ENCODE peak calls at places on chromosome 9, in ten cellular contexts. N is spleen, T is right lobe of liver, U is breast epithelium, X is HCT116, V is body of pancreas, D is IMR-90, H is ovary, R is suprapubic skin, O is tibial nerve. Y is an unnamed sample.

GRCh38 chr9:121261107-121261460 is 6.9 kb upstream of the GSN start:
- DNase-seq in N (no peak), T (no peak), U (no peak), X (no peak), V (no peak), D (no peak), H (no peak), R (no peak), O (no peak), Y (no peak)

GRCh38 chr9:126144617-126145456 is 181.8 kb upstream of the MVB12B start:
- DNase-seq in N (peak), T (peak), U (no peak), X (no peak), V (no peak), D (no peak), H (peak), R (no peak), O (no peak), Y (no peak)

GRCh38 chr9:123749580-123750202 is 180.2 kb downstream of the DENND1A start:
- DNase-seq in N (no peak), T (no peak), U (no peak), X (no peak), V (no peak), D (peak), H (no peak), R (no peak), O (no peak), Y (no peak)

GRCh38 chr9:134630861-134631260 is 10.7 kb upstream of the COL5A1 start:
- DNase-seq in N (peak), T (peak), U (no peak), X (no peak), V (peak), D (no peak), H (no peak), R (peak), O (no peak), Y (peak)

GRCh38 chr9:107106416-107106815 is 176.7 kb upstream of the RAD23B start:
- DNase-seq in N (no peak), T (no peak), U (no peak), X (no peak), V (no peak), D (no peak), H (no peak), R (no peak), O (no peak), Y (no peak)

GRCh38 chr9:69023650-69024049 is 9.7 kb upstream of the PRKACG start:
- DNase-seq in N (no peak), T (no peak), U (no peak), X (no peak), V (peak), D (no peak), H (no peak), R (no peak), O (no peak), Y (no peak)

GRCh38 chr9:86614871-86615849 is 260.9 kb upstream of the TUT7 start:
- DNase-seq in N (no peak), T (no peak), U (peak), X (no peak), V (peak), D (peak), H (no peak), R (no peak), O (peak), Y (no peak)

GRCh38 chr9:132670816-132671371 is 630 bp downstream of the GTF3C4 start:
- DNase-seq in N (peak), T (no peak), U (no peak), X (no peak), V (no peak), D (peak), H (no peak), R (peak), O (no peak), Y (peak)

GRCh38 chr9:106920701-106921283 is 57.8 kb downstream of the ZNF462 start:
- DNase-seq in N (no peak), T (no peak), U (no peak), X (peak), V (no peak), D (peak), H (peak), R (no peak), O (no peak), Y (no peak)

GRCh38 chr9:87346061-87346665 is 151.5 kb upstream of the DAPK1 start:
- DNase-seq in N (no peak), T (no peak), U (no peak), X (no peak), V (no peak), D (no peak), H (no peak), R (no peak), O (no peak), Y (no peak)

GRCh38 chr9:100413839-100414420 is 13.0 kb upstream of the MSANTD3 start:
- DNase-seq in N (no peak), T (no peak), U (no peak), X (no peak), V (no peak), D (no peak), H (no peak), R (no peak), O (no peak), Y (no peak)

DNA sequence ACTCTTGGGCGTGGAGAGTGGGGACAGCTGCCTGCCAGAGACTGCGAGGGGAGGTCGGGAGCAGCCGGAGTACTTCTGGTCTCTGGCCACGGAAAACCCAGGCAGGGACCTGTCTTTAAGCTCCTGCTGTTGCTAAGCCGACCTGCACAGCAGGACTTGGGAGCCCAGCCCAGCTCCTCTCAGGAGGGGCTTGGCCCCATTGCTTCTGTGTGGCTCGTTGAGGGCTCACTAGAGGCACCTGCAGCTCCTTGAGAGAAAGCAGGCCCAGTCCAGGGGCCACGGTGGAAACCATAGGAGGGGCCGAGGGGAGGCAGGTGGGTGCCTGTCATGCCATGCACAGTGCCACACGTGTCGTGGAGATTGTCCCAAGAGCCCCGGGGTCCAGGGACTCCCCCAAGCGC is 3.3 kb upstream of the LCN2 start:
- DNase-seq in N (peak), T (no peak), U (no peak), X (no peak), V (no peak), D (no peak), H (no peak), R (no peak), O (no peak), Y (no peak)
- H3K4me3 ChIP-seq in N (no peak), T (no peak), U (no peak), X (no peak), V (no peak), D (no peak), H (no peak), R (no peak), O (no peak), Y (no peak)

GRCh38 chr9:575139-575538 is 266.4 kb upstream of the DMRT1 start:
- DNase-seq in N (no peak), T (no peak), U (no peak), X (no peak), V (no peak), D (no peak), H (no peak), R (no peak), O (no peak), Y (no peak)

GRCh38 chr9:582775-583174 is 258.7 kb upstream of the DMRT1 start:
- DNase-seq in N (no peak), T (no peak), U (no peak), X (no peak), V (no peak), D (no peak), H (no peak), R (no peak), O (no peak), Y (no peak)

GRCh38 chr9:581673-582497 is 259.6 kb upstream of the DMRT1 start:
- DNase-seq in N (no peak), T (peak), U (no peak), X (peak), V (peak), D (no peak), H (no peak), R (no peak), O (no peak), Y (peak)

GRCh38 chr9:580652-581342 is 260.7 kb upstream of the DMRT1 start:
- DNase-seq in N (no peak), T (no peak), U (no peak), X (no peak), V (no peak), D (no peak), H (no peak), R (no peak), O (no peak), Y (no peak)
- TF ChIP-seq CTCF in N (no peak), T (no peak), U (no peak), X (no peak), V (no peak), D (no peak), H (no peak), R (no peak), O (no peak), Y (no peak)

GRCh38 chr9:122657527-122657926 is at the start of gene OR1B1:
- DNase-seq in N (no peak), T (no peak), U (no peak), X (no peak), V (no peak), D (no peak), H (no peak), R (no peak), O (no peak), Y (no peak)
- TF ChIP-seq POLR2A in N (no peak), T (no peak), U (no peak), X (no peak), V (no peak), D (no peak), H (no peak), R (no peak), O (no peak), Y (no peak)

GRCh38 chr9:32843295-32843694 is 60.0 kb downstream of the TMEM215 start:
- DNase-seq in N (no peak), T (no peak), U (no peak), X (no peak), V (no peak), D (no peak), H (no peak), R (no peak), O (no peak), Y (no peak)
- H3K4me3 ChIP-seq in N (no peak), T (no peak), U (no peak), X (no peak), V (no peak), D (no peak), H (no peak), R (no peak), O (no peak), Y (no peak)

GRCh38 chr9:75333624-75334023 is 245.3 kb downstream of the OSTF1 start:
- DNase-seq in N (no peak), T (no peak), U (no peak), X (no peak), V (no peak), D (no peak), H (no peak), R (no peak), O (no peak), Y (no peak)
- TF ChIP-seq CTCF in N (no peak), T (peak), U (no peak), X (no peak), V (peak), D (no peak), H (no peak), R (no peak), O (no peak), Y (peak)

GRCh38 chr9:94256007-94256406 is 3.1 kb upstream of the ZNF169 start:
- DNase-seq in N (no peak), T (no peak), U (no peak), X (no peak), V (no peak), D (no peak), H (no peak), R (no peak), O (no peak), Y (no peak)

DNA sequence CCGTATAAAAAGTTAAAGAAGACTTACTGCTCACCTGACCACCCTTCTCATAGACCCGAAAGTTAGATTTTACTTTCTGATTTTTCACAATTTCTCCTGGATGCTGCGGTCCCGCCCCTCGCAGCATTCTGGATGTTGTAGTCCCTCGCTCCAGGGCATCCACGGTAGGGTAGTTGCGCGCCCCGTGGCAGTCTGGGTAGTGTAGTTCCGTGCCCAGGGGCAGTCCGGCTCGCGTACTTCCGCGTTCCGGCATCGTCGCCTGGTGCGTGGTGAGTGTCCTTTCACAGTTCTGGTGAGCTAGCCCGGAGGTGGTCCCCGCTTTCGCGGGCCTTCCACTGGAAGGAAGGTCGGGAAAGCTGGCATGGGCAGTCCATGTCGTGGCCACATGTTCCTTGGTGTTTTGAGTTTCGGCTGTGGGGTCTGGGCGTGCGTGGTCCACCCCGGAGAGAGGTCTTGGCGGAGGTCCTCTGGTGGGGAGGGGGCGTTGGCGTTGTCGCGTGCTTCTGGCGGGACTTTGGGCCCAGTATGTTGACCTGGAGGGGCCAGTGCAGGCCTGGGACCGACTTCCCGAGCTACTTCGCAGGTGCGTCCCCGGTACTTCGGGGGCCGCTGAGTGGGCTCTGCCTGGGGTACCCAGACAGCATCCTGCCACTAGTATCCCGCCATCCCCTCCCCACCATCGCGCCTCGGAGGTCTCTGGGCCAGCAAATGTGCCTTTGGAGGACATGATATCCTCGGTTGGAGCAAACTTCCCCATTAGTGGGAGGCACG is at the start of gene ZNF169:
- DNase-seq in N (peak), T (peak), U (peak), X (peak), V (peak), D (peak), H (peak), R (peak), O (peak), Y (peak)
- TF ChIP-seq POLR2A in N (no peak), T (peak), U (no peak), X (peak), V (peak), D (peak), H (peak), R (no peak), O (no peak), Y (peak)

GRCh38 chr9:128892223-128892892 is 10.4 kb downstream of the LRRC8A start:
- DNase-seq in N (peak), T (peak), U (peak), X (no peak), V (peak), D (peak), H (peak), R (peak), O (peak), Y (no peak)

GRCh38 chr9:128895556-128895955 is 13.6 kb downstream of the LRRC8A start:
- DNase-seq in N (no peak), T (no peak), U (no peak), X (no peak), V (no peak), D (no peak), H (no peak), R (no peak), O (no peak), Y (no peak)

GRCh38 chr9:128891354-128892222 is 9.7 kb downstream of the LRRC8A start:
- DNase-seq in N (no peak), T (no peak), U (no peak), X (no peak), V (no peak), D (no peak), H (no peak), R (peak), O (no peak), Y (no peak)

GRCh38 chr9:128894764-128895163 is 12.8 kb downstream of the LRRC8A start:
- DNase-seq in N (no peak), T (no peak), U (no peak), X (no peak), V (no peak), D (no peak), H (no peak), R (no peak), O (no peak), Y (no peak)

GRCh38 chr9:128893354-128893753 is 11.4 kb downstream of the LRRC8A start:
- DNase-seq in N (no peak), T (no peak), U (no peak), X (no peak), V (no peak), D (no peak), H (no peak), R (no peak), O (no peak), Y (no peak)
- H3K4me3 ChIP-seq in N (no peak), T (no peak), U (no peak), X (no peak), V (no peak), D (no peak), H (no peak), R (no peak), O (peak), Y (no peak)